ENCODE peak calls at places on chromosomes 2 and 18, in seven cellular contexts. L is effector memory CD4-positive, alpha-beta T cell; S is CD8-positive, alpha-beta memory T cell; F is left ventricle myocardium inferior; P is breast epithelium; X is mammary epithelial cell; H is cardiac muscle cell. O is an unnamed sample.

GRCh38 chr2:162029287-162029901 is 44.6 kb downstream of the DPP4 start:
- DNase-seq in X (peak; percentile 78), S (no peak), P (no peak), H (peak; percentile 50), L (no peak), F (peak; percentile 50), O (no peak)

GRCh38 chr2:11724151-11724550 is 22.3 kb upstream of the LPIN1 start:
- DNase-seq in H (no peak), F (no peak), P (no peak), L (no peak), X (no peak), S (no peak), O (no peak)

GRCh38 chr2:3399829-3400228 is 20.3 kb downstream of the TRAPPC12 start:
- DNase-seq in L (no peak), S (no peak), H (no peak), F (peak; percentile 76), P (no peak), X (no peak), O (no peak)

GRCh38 chr2:136248242-136248641 is 130.3 kb upstream of the CXCR4 start:
- DNase-seq in X (no peak), F (no peak), S (no peak), P (no peak), H (peak; percentile 81), L (no peak), O (no peak)

GRCh38 chr2:67311536-67311935 is 85.6 kb upstream of the ETAA1 start:
- DNase-seq in S (no peak), L (no peak), P (no peak), H (peak; percentile 80), X (peak; percentile 74), F (no peak), O (no peak)

GRCh38 chr2:11698009-11698922 is 28.3 kb upstream of the NTSR2 start:
- DNase-seq in S (no peak), F (peak; percentile 73), P (no peak), L (no peak), H (peak; percentile 76), X (no peak), O (no peak)

GRCh38 chr2:98886066-98886554 is 49.9 kb downstream of the CRACDL start:
- DNase-seq in L (no peak), P (no peak), H (no peak), X (no peak), S (no peak), F (no peak), O (no peak)

GRCh38 chr2:231334981-231335380 is 60.5 kb upstream of the B3GNT7 start:
- DNase-seq in P (no peak), L (no peak), F (no peak), H (no peak), X (no peak), S (no peak), O (no peak)

GRCh38 chr2:10620481-10620880 is 69.3 kb downstream of the NOL10 start:
- DNase-seq in F (no peak), L (no peak), H (peak; percentile 74), P (no peak), X (peak; percentile 68), S (no peak), O (no peak)

GRCh38 chr2:213157242-213157641 is 5.8 kb upstream of the IKZF2 start:
- DNase-seq in S (no peak), X (no peak), P (no peak), L (no peak), F (no peak), H (no peak), O (no peak)

GRCh38 chr18:11578799-11579198 is 30.6 kb upstream of the SLC35G4 start:
- DNase-seq in S (no peak), P (no peak), L (no peak), F (no peak), H (no peak), X (no peak), O (no peak)

GRCh38 chr2:239278361-239278760 is 122.5 kb downstream of the HDAC4 start:
- DNase-seq in P (no peak), H (no peak), L (no peak), X (no peak), S (no peak), F (no peak), O (no peak)

GRCh38 chr18:62510744-62511143 is 12.1 kb upstream of the ZCCHC2 start:
- DNase-seq in H (no peak), S (no peak), P (no peak), F (no peak), X (no peak), L (no peak), O (no peak)

GRCh38 chr18:10391506-10391905 is 62.9 kb upstream of the APCDD1 start:
- DNase-seq in F (no peak), P (no peak), L (no peak), S (no peak), H (no peak), X (no peak), O (no peak)

GRCh38 chr2:63124850-63125249 is 74.2 kb downstream of the OTX1 start:
- DNase-seq in X (no peak), H (no peak), P (no peak), L (no peak), S (no peak), F (no peak), O (no peak)

GRCh38 chr2:198916548-198916947 is 541.2 kb downstream of the SATB2 start:
- DNase-seq in F (no peak), S (no peak), P (no peak), L (no peak), X (no peak), H (no peak), O (no peak)

GRCh38 chr2:84906108-84906899 is 848 bp downstream of the TMSB10 start:
- DNase-seq in S (peak; percentile 37), H (no peak), L (no peak), F (peak; percentile 34), P (no peak), X (peak; percentile 19), O (no peak)

GRCh38 chr2:120783969-120784372 is 48.3 kb downstream of the GLI2 start:
- DNase-seq in X (no peak), S (no peak), P (no peak), F (no peak), H (no peak), L (no peak), O (no peak)

GRCh38 chr2:166125557-166125956 is 2.3 kb downstream of the SCN1A start:
- DNase-seq in S (no peak), X (no peak), L (no peak), F (no peak), H (no peak), P (no peak), O (no peak)

GRCh38 chr2:101818531-101819451 is 121.3 kb downstream of the MAP4K4 start:
- DNase-seq in S (no peak), F (no peak), H (peak; percentile 38), L (no peak), X (peak; percentile 84), P (no peak), O (no peak)

GRCh38 chr2:149566652-149567051 is 20.9 kb downstream of the MMADHC start:
- DNase-seq in L (no peak), P (no peak), S (no peak), X (peak; percentile 33), F (no peak), H (no peak), O (no peak)

GRCh38 chr2:217387776-217388381 is 528.0 kb upstream of the TNP1 start:
- DNase-seq in X (no peak), S (no peak), L (no peak), F (no peak), H (peak; percentile 35), P (peak; percentile 67), O (no peak)

GRCh38 chr2:36376992-36377738 is 21.6 kb downstream of the CRIM1 start:
- DNase-seq in X (peak; percentile 91), P (peak; percentile 62), F (no peak), H (no peak), L (no peak), S (no peak), O (no peak)

GRCh38 chr2:120495586-120495985 is 149.7 kb downstream of the INHBB start:
- DNase-seq in F (no peak), X (no peak), H (no peak), P (no peak), S (no peak), L (no peak), O (no peak)

GRCh38 chr2:146415291-146415690 is 1429.5 kb upstream of the ACVR2A start:
- DNase-seq in P (no peak), X (no peak), H (no peak), F (no peak), S (no peak), L (no peak), O (no peak)

GRCh38 chr2:222043897-222044296 is 254.9 kb downstream of the PAX3 start:
- DNase-seq in P (no peak), H (no peak), X (no peak), F (no peak), S (no peak), L (no peak), O (no peak)

GRCh38 chr2:96535331-96535730 is 1.2 kb upstream of the ARID5A start:
- DNase-seq in S (no peak), H (no peak), P (no peak), F (no peak), X (no peak), L (no peak), O (no peak)
- H3K27ac ChIP-seq in S (no peak overlapping the region), H (no peak overlapping the region), P (peak overlapping the region; percentile 98), F (peak overlapping the region; percentile 95), X (no peak overlapping the region), L (no peak overlapping the region), O (no peak overlapping the region)

GRCh38 chr2:176114120-176114929 is 2.3 kb upstream of the HOXD10 start:
- DNase-seq in P (no peak), L (no peak), X (no peak), H (no peak), S (no peak), F (no peak), O (no peak)
- H3K27me3 ChIP-seq in P (peaks cover 12% of the 10 kb centered on the region), L (peaks cover 95% of the 10 kb centered on the region), X (peaks cover 87% of the 10 kb centered on the region), H (peaks cover 100% of the 10 kb centered on the region), S (peaks cover 97% of the 10 kb centered on the region), F (peaks cover 100% of the 10 kb centered on the region), O (peaks cover 95% of the 10 kb centered on the region)

GRCh38 chr2:43201016-43201415 is 25.4 kb downstream of the ZFP36L2 start:
- DNase-seq in S (no peak), P (no peak), H (no peak), F (no peak), L (no peak), X (no peak), O (no peak)

GRCh38 chr2:43197568-43197896 is 28.9 kb downstream of the ZFP36L2 start:
- DNase-seq in L (no peak), H (no peak), F (no peak), X (no peak), S (no peak), P (no peak), O (no peak)

GRCh38 chr2:43201497-43201896 is 24.9 kb downstream of the ZFP36L2 start:
- DNase-seq in X (no peak), F (no peak), P (no peak), L (no peak), H (no peak), S (no peak), O (no peak)

GRCh38 chr2:43198263-43198662 is 28.1 kb downstream of the ZFP36L2 start:
- DNase-seq in X (no peak), S (no peak), L (no peak), P (no peak), H (no peak), F (no peak), O (no peak)

GRCh38 chr2:43199492-43200481 is 26.6 kb downstream of the ZFP36L2 start:
- DNase-seq in F (no peak), H (no peak), L (no peak), S (no peak), X (peak; percentile 84), P (no peak), O (no peak)
- H3K4me1 ChIP-seq in F (no peaks in the 10 kb centered on the region), H (peaks cover 16% of the 10 kb centered on the region), L (peaks cover 30% of the 10 kb centered on the region), S (peaks cover 50% of the 10 kb centered on the region), X (peaks cover 15% of the 10 kb centered on the region), P (no peaks in the 10 kb centered on the region), O (peaks cover 5% of the 10 kb centered on the region)

GRCh38 chr18:3015851-3016250 is 2.9 kb upstream of the LPIN2 start:
- DNase-seq in S (no peak), L (no peak), P (no peak), X (no peak), H (no peak), F (no peak), O (no peak)
- H3K27ac ChIP-seq in S (no peak overlapping the region), L (no peak overlapping the region), P (peak overlapping the region; percentile 74), X (no peak overlapping the region), H (no peak overlapping the region), F (peak overlapping the region; percentile 94), O (no peak overlapping the region)